ENCODE peak calls at places on chromosomes 2 and 18, in eight cellular contexts. D, B, A, C, M, Z, P and V are unnamed samples.

GRCh38 chr2:199470672-199471442 is 13.1 kb upstream of the SATB2 start:
- DNase-seq in M (peak; percentile 74), D (no peak), A (no peak), P (no peak), C (no peak), Z (no peak), B (no peak), V (no peak)

GRCh38 chr2:54318810-54319209 is 62.8 kb upstream of the TSPYL6 start:
- DNase-seq in M (no peak), P (no peak), A (no peak), B (no peak), D (no peak), Z (no peak), C (no peak), V (no peak)

GRCh38 chr2:120759543-120760331 is 24.1 kb downstream of the GLI2 start:
- DNase-seq in B (no peak), M (peak; percentile 60), A (no peak), C (no peak), D (no peak), Z (no peak), P (no peak), V (no peak)

GRCh38 chr2:189599245-189599644 is 18.7 kb upstream of the SLC40A1 start:
- DNase-seq in Z (no peak), A (no peak), M (no peak), C (no peak), P (no peak), B (no peak), D (peak; percentile 59), V (no peak)

GRCh38 chr2:66017763-66018162 is 417.2 kb upstream of the MEIS1 start:
- DNase-seq in M (no peak), P (no peak), D (no peak), C (no peak), B (no peak), Z (no peak), A (no peak), V (no peak)

GRCh38 chr18:62942578-62942977 is 227.2 kb downstream of the PHLPP1 start:
- DNase-seq in M (no peak), P (no peak), D (no peak), A (no peak), C (no peak), Z (no peak), B (no peak), V (no peak)

GRCh38 chr2:239540174-239540573 is 139.4 kb upstream of the HDAC4 start:
- DNase-seq in P (no peak), D (no peak), Z (peak; percentile 37), M (no peak), A (no peak), B (no peak), C (no peak), V (no peak)

GRCh38 chr18:59821983-59822382 is 77.8 kb upstream of the PMAIP1 start:
- DNase-seq in C (no peak), A (no peak), Z (no peak), D (peak; percentile 49), M (no peak), B (no peak), P (no peak), V (no peak)

GRCh38 chr2:2656046-2656715 is 325.1 kb upstream of the MYT1L start:
- DNase-seq in A (no peak), P (no peak), Z (no peak), B (no peak), C (no peak), D (no peak), M (no peak), V (peak; percentile 34)

GRCh38 chr2:119721043-119721442 is 38.7 kb upstream of the PTPN4 start:
- DNase-seq in M (no peak), Z (no peak), C (no peak), P (no peak), B (no peak), A (no peak), D (no peak), V (no peak)

GRCh38 chr2:15811367-15811766 is 129.0 kb upstream of the MYCN start:
- DNase-seq in A (no peak), Z (no peak), C (peak; percentile 21), B (no peak), P (no peak), D (no peak), M (peak; percentile 72), V (peak; percentile 95)

GRCh38 chr2:203599509-203599908 is 64.4 kb upstream of the RAPH1 start:
- DNase-seq in Z (no peak), B (no peak), D (no peak), M (no peak), C (no peak), A (no peak), P (no peak), V (no peak)

GRCh38 chr2:71609441-71609840 is 156.1 kb downstream of the DYSF start:
- DNase-seq in B (no peak), Z (no peak), A (no peak), P (peak; percentile 0), D (no peak), M (peak; percentile 13), C (peak; percentile 16), V (no peak)

GRCh38 chr2:8594731-8595427 is 87.0 kb upstream of the ID2 start:
- DNase-seq in M (no peak), A (no peak), B (no peak), P (no peak), C (no peak), Z (peak; percentile 40), D (peak; percentile 23), V (no peak)

GRCh38 chr18:55229682-55230081 is 270.4 kb upstream of the CCDC68 start:
- DNase-seq in D (no peak), Z (no peak), M (no peak), P (no peak), A (no peak), B (no peak), C (no peak), V (no peak)

GRCh38 chr2:173523497-173523896 is 168.8 kb downstream of the CDCA7 start:
- DNase-seq in A (no peak), M (no peak), Z (no peak), P (no peak), D (no peak), B (no peak), C (no peak), V (no peak)

GRCh38 chr2:237440819-237441281 is 26.9 kb upstream of the COL6A3 start:
- DNase-seq in B (no peak), A (no peak), P (no peak), Z (no peak), C (peak; percentile 35), D (peak; percentile 40), M (no peak), V (no peak)
- H3K4me1 ChIP-seq in B (peaks cover 2% of the 10 kb centered on the region), A (peaks cover 9% of the 10 kb centered on the region), P (peaks cover 4% of the 10 kb centered on the region), Z (no peaks in the 10 kb centered on the region), C (no peaks in the 10 kb centered on the region), D (peaks cover 17% of the 10 kb centered on the region), M (no peaks in the 10 kb centered on the region), V (peaks cover 14% of the 10 kb centered on the region)

GRCh38 chr2:241639385-241639784 is 1.9 kb downstream of the ATG4B start:
- DNase-seq in Z (no peak), P (no peak), A (no peak), C (no peak), D (no peak), B (no peak), M (peak; percentile 65), V (no peak)
- H3K4me3 ChIP-seq in Z (no peak overlapping the region), P (no peak overlapping the region), A (peak overlapping the region; percentile 88), C (no peak overlapping the region), D (no peak overlapping the region), B (no peak overlapping the region), M (peak overlapping the region; percentile 83), V (no peak overlapping the region)

DNA sequence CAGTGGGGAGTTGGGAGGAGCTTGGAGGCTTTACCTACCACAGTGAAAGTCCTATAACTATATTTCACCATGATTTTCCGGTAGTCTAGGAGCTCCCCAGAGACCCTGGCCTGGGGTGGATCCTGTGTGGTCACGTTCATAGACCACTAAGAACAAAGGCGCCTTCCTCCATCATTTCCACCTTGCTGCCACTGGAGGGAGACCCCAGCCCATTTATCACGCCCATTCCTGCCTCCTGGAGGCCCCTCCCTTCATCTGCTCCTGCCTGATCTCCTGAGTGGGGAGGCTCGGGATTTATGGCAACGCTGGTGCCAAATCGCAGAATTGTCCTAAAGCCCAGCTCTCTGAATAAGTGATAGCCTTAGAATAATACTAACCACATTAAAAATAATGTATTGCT is 507.6 kb upstream of the SPHKAP start:
- DNase-seq in P (peak; percentile 21), C (peak; percentile 23), Z (no peak), A (no peak), M (peak; percentile 88), B (no peak), D (no peak), V (no peak)
- TF ChIP-seq CTCF in P (no peak), C (no peak), Z (peak; percentile 29), A (no peak), M (peak; percentile 85), B (no peak), D (no peak), V (no peak)

GRCh38 chr2:45888641-45889040 is 237.2 kb downstream of the PRKCE start:
- DNase-seq in A (no peak), B (no peak), D (no peak), Z (no peak), P (no peak), M (no peak), C (no peak), V (no peak)

GRCh38 chr2:45890094-45890646 is 238.7 kb downstream of the PRKCE start:
- DNase-seq in P (no peak), A (no peak), B (no peak), M (no peak), C (no peak), D (no peak), Z (no peak), V (no peak)

GRCh38 chr2:45890819-45891218 is 239.3 kb downstream of the PRKCE start:
- DNase-seq in B (no peak), P (no peak), Z (no peak), D (no peak), M (no peak), A (no peak), C (no peak), V (no peak)

GRCh38 chr2:45889053-45889452 is 237.6 kb downstream of the PRKCE start:
- DNase-seq in B (no peak), P (peak; percentile 31), C (peak; percentile 25), Z (no peak), A (peak; percentile 38), D (peak; percentile 52), M (peak; percentile 65), V (no peak)

GRCh38 chr2:45889620-45890019 is 238.1 kb downstream of the PRKCE start:
- DNase-seq in C (no peak), D (no peak), A (no peak), M (no peak), B (no peak), P (no peak), Z (no peak), V (no peak)
- H3K4me1 ChIP-seq in C (peaks cover 90% of the 10 kb centered on the region), D (peaks cover 22% of the 10 kb centered on the region), A (peaks cover 66% of the 10 kb centered on the region), M (peaks cover 11% of the 10 kb centered on the region), B (no peaks in the 10 kb centered on the region), P (peaks cover 21% of the 10 kb centered on the region), Z (peaks cover 86% of the 10 kb centered on the region), V (peaks cover 24% of the 10 kb centered on the region)